ENCODE peak calls at places on chromosomes 3 and 15, in six cellular contexts. C, U, E, O, P and S are unnamed samples.

GRCh38 chr15:93028632-93029612 is 60.1 kb downstream of the RGMA start:
- DNase-seq in C (no peak), U (no peak), E (peak; percentile 91), O (no peak), P (peak; percentile 70), S (peak; percentile 75)

GRCh38 chr3:77460326-77460725 is 420.4 kb downstream of the ROBO2 start:
- DNase-seq in C (no peak), U (no peak), E (peak; percentile 18), O (no peak), P (no peak), S (no peak)

GRCh38 chr15:43194775-43195174 is 9.6 kb downstream of the CCNDBP1 start:
- DNase-seq in C (no peak), U (no peak), E (peak; percentile 38), O (no peak), P (no peak), S (no peak)

GRCh38 chr3:38574411-38575278 is 74.8 kb downstream of the SCN5A start:
- DNase-seq in C (no peak), U (peak; percentile 30), E (peak; percentile 10), O (peak; percentile 37), P (peak; percentile 1), S (peak; percentile 10)

GRCh38 chr15:31300981-31301686 is 25.5 kb upstream of the KLF13 start:
- DNase-seq in C (no peak), U (no peak), E (no peak), O (peak; percentile 42), P (no peak), S (no peak)

GRCh38 chr3:165751654-165752053 is 85.6 kb downstream of the BCHE start:
- DNase-seq in C (no peak), U (no peak), E (no peak), O (no peak), P (no peak), S (no peak)

GRCh38 chr3:159798951-159799350 is 189.7 kb upstream of the IL12A start:
- DNase-seq in C (no peak), U (no peak), E (peak; percentile 75), O (no peak), P (peak; percentile 86), S (peak; percentile 82)

GRCh38 chr15:96181873-96182301 is 148.6 kb upstream of the NR2F2 start:
- DNase-seq in C (no peak), U (no peak), E (peak; percentile 88), O (no peak), P (peak; percentile 89), S (peak; percentile 67)

GRCh38 chr3:23256741-23257435 is 53.8 kb downstream of the UBE2E2 start:
- DNase-seq in C (no peak), U (no peak), E (no peak), O (no peak), P (peak; percentile 50), S (no peak)

DNA sequence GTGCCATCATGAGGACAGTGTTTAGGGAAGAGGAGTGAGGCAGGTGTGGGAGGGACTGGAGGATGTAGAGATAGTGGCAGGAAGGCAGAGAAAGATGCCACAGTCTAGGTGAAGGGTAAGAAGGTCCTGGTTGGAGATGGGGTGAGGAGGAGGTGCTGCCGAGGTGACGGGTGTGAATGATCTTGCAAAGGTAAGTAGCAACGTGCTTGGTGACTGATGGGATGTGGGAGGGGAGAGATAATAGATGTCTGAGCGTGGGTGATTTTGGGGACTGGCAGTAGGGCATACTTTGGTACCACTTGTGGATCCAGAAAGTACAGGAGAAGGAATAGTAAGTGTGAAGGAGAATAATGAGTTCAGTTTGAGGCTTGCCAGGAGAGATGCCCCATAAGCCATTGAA is 27.2 kb downstream of the EPHB3 start:
- DNase-seq in C (no peak), U (no peak), E (no peak), O (no peak), P (no peak), S (no peak)
- H3K27ac ChIP-seq in C (no peak overlapping the region), U (no peak overlapping the region), E (no peak overlapping the region), O (no peak overlapping the region), P (no peak overlapping the region), S (no peak overlapping the region)

DNA sequence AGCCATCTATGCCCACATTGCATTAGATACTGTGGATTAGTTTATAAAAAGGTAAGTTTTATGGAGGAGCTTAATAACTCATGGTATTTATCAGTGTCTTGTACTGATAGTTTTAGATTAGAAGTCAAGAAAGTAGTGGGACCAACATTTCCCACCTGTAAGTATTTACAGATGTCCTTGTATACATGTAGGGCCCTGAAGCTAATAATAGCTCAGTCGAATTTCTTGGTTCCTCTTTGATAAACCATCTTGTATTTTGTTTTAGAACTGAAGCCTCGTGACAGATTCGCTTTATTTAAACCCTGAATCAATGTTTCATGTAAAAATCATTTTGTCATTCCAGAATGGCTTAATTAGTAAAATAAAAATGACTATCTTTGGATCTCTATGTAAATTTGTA is 73.4 kb downstream of the CRYBG3 start:
- DNase-seq in C (no peak), U (no peak), E (no peak), O (no peak), P (no peak), S (no peak)
- H2BK120ac ChIP-seq in C (no peak overlapping the region), U (no peak overlapping the region), E (no peak overlapping the region), O (no peak overlapping the region), P (no peak overlapping the region), S (no peak overlapping the region)

GRCh38 chr3:172256101-172256687 is 192.1 kb downstream of the GHSR start:
- DNase-seq in C (no peak), U (no peak), E (peak; percentile 54), O (no peak), P (peak; percentile 76), S (peak; percentile 67)

GRCh38 chr3:172257638-172258400 is 190.4 kb downstream of the GHSR start:
- DNase-seq in C (no peak), U (no peak), E (peak; percentile 71), O (no peak), P (peak; percentile 98), S (peak; percentile 51)

GRCh38 chr3:172253200-172253599 is 195.1 kb downstream of the GHSR start:
- DNase-seq in C (no peak), U (no peak), E (no peak), O (no peak), P (no peak), S (no peak)

GRCh38 chr3:172251211-172251610 is 197.0 kb downstream of the GHSR start:
- DNase-seq in C (no peak), U (no peak), E (no peak), O (no peak), P (no peak), S (no peak)

GRCh38 chr3:172254542-172254941 is 193.7 kb downstream of the GHSR start:
- DNase-seq in C (no peak), U (no peak), E (no peak), O (no peak), P (no peak), S (no peak)
- H3K14ac ChIP-seq in C (no peak overlapping the region), U (no peak overlapping the region), E (no peak overlapping the region), O (no peak overlapping the region), P (no peak overlapping the region), S (no peak overlapping the region)

GRCh38 chr15:88141490-88141889 is 115.0 kb downstream of the NTRK3 start:
- DNase-seq in C (no peak), U (peak; percentile 51), E (no peak), O (no peak), P (no peak), S (no peak)
- H3K27ac ChIP-seq in C (no peak overlapping the region), U (no peak overlapping the region), E (no peak overlapping the region), O (no peak overlapping the region), P (no peak overlapping the region), S (no peak overlapping the region)

GRCh38 chr15:101210058-101210457 is 41.8 kb downstream of the CHSY1 start:
- DNase-seq in C (no peak), U (no peak), E (no peak), O (no peak), P (no peak), S (no peak)

GRCh38 chr15:101207867-101208288 is 44.0 kb downstream of the CHSY1 start:
- DNase-seq in C (no peak), U (no peak), E (peak; percentile 86), O (no peak), P (peak; percentile 45), S (peak; percentile 79)

GRCh38 chr15:101209285-101209821 is 42.5 kb downstream of the CHSY1 start:
- DNase-seq in C (no peak), U (no peak), E (no peak), O (no peak), P (no peak), S (peak; percentile 46)

GRCh38 chr15:101211897-101212296 is 40.0 kb downstream of the CHSY1 start:
- DNase-seq in C (no peak), U (no peak), E (no peak), O (no peak), P (no peak), S (no peak)

GRCh38 chr15:101210466-101210865 is 41.4 kb downstream of the CHSY1 start:
- DNase-seq in C (no peak), U (no peak), E (peak; percentile 29), O (no peak), P (no peak), S (no peak)
- H2BK120ac ChIP-seq in C (no peak overlapping the region), U (no peak overlapping the region), E (no peak overlapping the region), O (no peak overlapping the region), P (no peak overlapping the region), S (no peak overlapping the region)

GRCh38 chr3:14123308-14124222 is 1.1 kb downstream of the CHCHD4 start:
- DNase-seq in C (no peak), U (no peak), E (no peak), O (peak; percentile 45), P (no peak), S (no peak)
- H3K14ac ChIP-seq in C (no peak overlapping the region), U (no peak overlapping the region), E (peak overlapping the region; percentile 61), O (no peak overlapping the region), P (no peak overlapping the region), S (no peak overlapping the region)